ENCODE peak calls at places on chromosomes 16 and 17, in ten cellular contexts. X is lower lobe of right lung; L is ovary; P is cardiac fibroblast; I is CD8-positive, alpha-beta T cell; K is neuronal stem cell; U is BJ; O is SJCRH30; J is left lung; Q is aorta. G is an unnamed sample.

GRCh38 chr17:18957831-18958230 is 5.9 kb downstream of the SLC5A10 start:
- DNase-seq in X (no peak), L (no peak), P (no peak), I (no peak), K (no peak), U (no peak), O (no peak), J (no peak), Q (no peak), G (no peak)

GRCh38 chr17:51850206-51850605 is 308.3 kb downstream of the CA10 start:
- DNase-seq in X (no peak), L (no peak), P (no peak), I (no peak), K (no peak), U (no peak), O (no peak), J (no peak), Q (no peak), G (peak; percentile 19)

GRCh38 chr16:47523342-47524006 is 62.3 kb downstream of the PHKB start:
- DNase-seq in X (no peak), L (no peak), P (no peak), I (no peak), K (no peak), U (no peak), O (no peak), J (no peak), Q (no peak), G (peak; percentile 23)

GRCh38 chr17:58317421-58318064 is 11.1 kb downstream of the TSPOAP1 start:
- DNase-seq in X (no peak), L (peak; percentile 9), P (peak; percentile 63), I (peak; percentile 62), K (no peak), U (peak; percentile 14), O (peak; percentile 64), J (no peak), Q (peak; percentile 56), G (peak; percentile 54)

GRCh38 chr17:36608794-36609497 is 7.6 kb downstream of the MRM1 start:
- DNase-seq in X (peak; percentile 50), L (peak; percentile 55), P (peak; percentile 82), I (no peak), K (no peak), U (no peak), O (no peak), J (peak; percentile 39), Q (peak; percentile 63), G (no peak)

GRCh38 chr17:76254275-76254674 is 10.9 kb upstream of the UBALD2 start:
- DNase-seq in X (no peak), L (no peak), P (no peak), I (no peak), K (no peak), U (no peak), O (no peak), J (no peak), Q (no peak), G (no peak)

GRCh38 chr17:4375039-4375748 is 8.7 kb upstream of the UBE2G1 start:
- DNase-seq in X (peak; percentile 13), L (no peak), P (no peak), I (peak; percentile 3), K (no peak), U (no peak), O (no peak), J (no peak), Q (no peak), G (no peak)

GRCh38 chr17:14298221-14298994 is 2.5 kb upstream of the HS3ST3B1 start:
- DNase-seq in X (no peak), L (peak; percentile 37), P (no peak), I (no peak), K (no peak), U (no peak), O (no peak), J (no peak), Q (no peak), G (no peak)

GRCh38 chr16:67549240-67549639 is 13.1 kb upstream of the CTCF start:
- DNase-seq in X (peak; percentile 10), L (no peak), P (no peak), I (no peak), K (no peak), U (no peak), O (no peak), J (peak; percentile 15), Q (no peak), G (no peak)
- H3K4me3 ChIP-seq in X (no peak overlapping the region), L (no peak overlapping the region), P (no peak overlapping the region), I (no peak overlapping the region), K (no peak overlapping the region), U (no peak overlapping the region), O (no peak overlapping the region), J (no peak overlapping the region), Q (no peak overlapping the region), G (no peak overlapping the region)

GRCh38 chr17:74216505-74216904 is 3.1 kb downstream of the TTYH2 start:
- DNase-seq in X (no peak), L (no peak), P (no peak), I (no peak), K (no peak), U (no peak), O (no peak), J (no peak), Q (no peak), G (no peak)

GRCh38 chr17:74214642-74215331 is 1.4 kb downstream of the TTYH2 start:
- DNase-seq in X (no peak), L (no peak), P (no peak), I (no peak), K (no peak), U (no peak), O (peak; percentile 75), J (no peak), Q (no peak), G (no peak)

GRCh38 chr17:74213897-74214386 is 571 bp downstream of the TTYH2 start:
- DNase-seq in X (no peak), L (peak; percentile 76), P (no peak), I (no peak), K (no peak), U (no peak), O (peak; percentile 69), J (peak; percentile 63), Q (peak; percentile 75), G (no peak)

GRCh38 chr17:74217036-74217725 is 3.8 kb downstream of the TTYH2 start:
- DNase-seq in X (no peak), L (no peak), P (no peak), I (no peak), K (no peak), U (no peak), O (peak; percentile 90), J (no peak), Q (no peak), G (no peak)

DNA sequence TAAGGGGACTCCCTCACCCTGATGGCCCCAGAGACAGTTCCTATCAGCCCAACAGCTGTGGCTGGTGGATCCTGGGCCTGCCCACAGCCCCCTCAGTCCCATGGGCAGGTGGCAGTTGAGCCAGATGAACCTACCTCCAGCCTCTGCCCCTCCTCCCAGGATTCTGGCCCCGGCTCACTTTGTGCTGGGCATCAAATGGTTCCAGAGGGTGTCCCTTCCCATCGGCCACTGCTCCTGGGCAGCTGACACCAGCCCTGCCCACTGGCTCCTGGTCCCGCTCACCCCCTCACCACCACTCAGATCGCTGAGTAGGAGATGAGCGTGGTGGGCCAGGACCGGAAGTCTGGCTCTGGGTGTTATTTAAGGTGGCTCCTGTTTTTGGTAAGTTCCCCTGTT is 2.0 kb downstream of the TTYH2 start:
- DNase-seq in X (no peak), L (no peak), P (no peak), I (no peak), K (no peak), U (no peak), O (no peak), J (no peak), Q (no peak), G (no peak)
- H3K4me3 ChIP-seq in X (no peak overlapping the region), L (no peak overlapping the region), P (no peak overlapping the region), I (peak overlapping the region; percentile 12), K (no peak overlapping the region), U (no peak overlapping the region), O (peak overlapping the region; percentile 73), J (no peak overlapping the region), Q (no peak overlapping the region), G (no peak overlapping the region)

GRCh38 chr16:58495861-58496331 is 4.0 kb upstream of the NDRG4 start:
- DNase-seq in X (no peak), L (no peak), P (no peak), I (no peak), K (no peak), U (no peak), O (peak; percentile 27), J (no peak), Q (peak; percentile 37), G (no peak)

GRCh38 chr16:58493756-58494431 is 6.0 kb upstream of the NDRG4 start:
- DNase-seq in X (no peak), L (no peak), P (no peak), I (no peak), K (no peak), U (no peak), O (no peak), J (no peak), Q (peak; percentile 29), G (no peak)

GRCh38 chr16:58497468-58497867 is 2.5 kb upstream of the NDRG4 start:
- DNase-seq in X (no peak), L (no peak), P (no peak), I (no peak), K (no peak), U (no peak), O (no peak), J (no peak), Q (no peak), G (no peak)

GRCh38 chr16:58492735-58493134 is 7.2 kb upstream of the NDRG4 start:
- DNase-seq in X (no peak), L (no peak), P (no peak), I (no peak), K (no peak), U (no peak), O (peak; percentile 60), J (no peak), Q (peak; percentile 29), G (no peak)

DNA sequence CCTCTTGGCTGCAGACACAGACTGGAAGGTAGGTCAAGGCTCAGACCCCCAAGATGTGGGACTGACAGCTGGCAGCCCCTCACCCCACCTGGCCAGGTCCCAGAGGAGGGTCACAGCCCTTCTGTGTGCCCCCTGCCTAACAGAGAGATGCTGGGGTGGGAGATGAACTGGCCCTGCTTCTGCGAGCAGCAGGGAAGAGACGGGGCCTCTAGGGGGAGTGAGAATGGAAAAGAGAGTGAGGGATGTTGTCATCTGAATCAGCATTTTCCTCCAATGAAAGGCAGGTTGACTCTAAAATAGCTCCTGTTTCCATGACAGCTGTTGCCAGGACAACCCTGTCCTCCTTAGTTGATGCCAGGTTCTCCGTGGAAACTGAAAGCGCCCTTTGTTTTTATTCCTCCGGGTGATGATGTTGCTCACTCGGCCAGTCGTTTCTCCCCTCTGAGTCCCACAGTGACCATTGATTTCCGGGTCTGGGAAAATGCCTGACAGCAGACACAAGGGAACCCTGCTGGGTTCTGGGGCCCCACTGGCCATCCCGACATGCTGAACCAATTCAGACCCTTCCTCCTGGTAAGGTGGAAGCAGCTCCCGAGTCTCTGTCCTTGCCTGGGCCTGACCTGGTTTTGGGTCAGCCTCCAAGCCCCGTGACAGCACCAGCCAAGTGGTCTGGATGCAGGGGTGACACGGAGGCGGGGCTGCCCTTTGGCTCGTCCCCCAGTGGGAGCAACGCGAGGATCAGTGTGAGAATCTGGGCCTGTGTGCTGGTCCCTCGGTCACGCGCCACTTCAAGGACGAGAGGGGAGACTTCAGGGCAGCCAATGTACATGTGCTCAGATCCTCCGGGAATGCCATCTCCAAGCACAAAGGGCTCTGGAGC is 4.7 kb upstream of the NDRG4 start:
- DNase-seq in X (no peak), L (peak; percentile 59), P (peak; percentile 98), I (no peak), K (peak; percentile 97), U (peak; percentile 75), O (peak; percentile 98), J (no peak), Q (peak; percentile 80), G (peak; percentile 94)
- H3K4me3 ChIP-seq in X (no peak overlapping the region), L (no peak overlapping the region), P (peak overlapping the region; percentile 20), I (no peak overlapping the region), K (peak overlapping the region; percentile 47), U (no peak overlapping the region), O (peak overlapping the region; percentile 25), J (no peak overlapping the region), Q (no peak overlapping the region), G (no peak overlapping the region)

GRCh38 chr16:30892670-30893069 is 1.2 kb downstream of the BCL7C start:
- DNase-seq in X (no peak), L (no peak), P (no peak), I (no peak), K (no peak), U (no peak), O (no peak), J (no peak), Q (no peak), G (no peak)
- H3K4me3 ChIP-seq in X (peak overlapping the region; percentile 88), L (no peak overlapping the region), P (peak overlapping the region; percentile 87), I (peak overlapping the region; percentile 72), K (peak overlapping the region; percentile 93), U (peak overlapping the region; percentile 80), O (peak overlapping the region; percentile 92), J (peak overlapping the region; percentile 71), Q (no peak overlapping the region), G (peak overlapping the region; percentile 82)

G was measured in Jurkat, Clone E6-1.